ENCODE peak calls at places on chromosome 13, in five cellular contexts. One of them, this sample, is unnamed.

GRCh38 chr13:23510979-23511735 is 59.1 kb upstream of the TNFRSF19 start:
- DNase-seq in B cell: peak; percentile 34
- DNase-seq in AG04450: no peak
- DNase-seq in iris pigment epithelial cell: peak; percentile 58
- DNase-seq in stimulated activated CD4-positive, alpha-beta T cell treated with anti-CD3 and anti-CD28 coated beads, Interleukin-15, amount 100 ng/mL, for 1 hour: no peak
- DNase-seq in this sample: no peak

GRCh38 chr13:49436890-49437289 is 7.0 kb downstream of the CAB39L start:
- DNase-seq in AG04450: no peak
- DNase-seq in iris pigment epithelial cell: peak; percentile 54
- DNase-seq in stimulated activated CD4-positive, alpha-beta T cell treated with anti-CD3 and anti-CD28 coated beads, Interleukin-15, amount 100 ng/mL, for 1 hour: no peak
- DNase-seq in B cell: no peak
- DNase-seq in this sample: no peak

GRCh38 chr13:42478531-42479156 is 95.3 kb upstream of the TNFSF11 start:
- DNase-seq in iris pigment epithelial cell: peak; percentile 71
- DNase-seq in B cell: peak; percentile 5
- DNase-seq in stimulated activated CD4-positive, alpha-beta T cell treated with anti-CD3 and anti-CD28 coated beads, Interleukin-15, amount 100 ng/mL, for 1 hour: no peak
- DNase-seq in AG04450: no peak
- DNase-seq in this sample: no peak

GRCh38 chr13:24625324-24625723 is 54.9 kb upstream of the ATP12A start:
- DNase-seq in AG04450: no peak
- DNase-seq in B cell: no peak
- DNase-seq in iris pigment epithelial cell: peak; percentile 17
- DNase-seq in stimulated activated CD4-positive, alpha-beta T cell treated with anti-CD3 and anti-CD28 coated beads, Interleukin-15, amount 100 ng/mL, for 1 hour: no peak
- DNase-seq in this sample: no peak

GRCh38 chr13:35768126-35768525 is 291.6 kb upstream of the MAB21L1 start:
- DNase-seq in AG04450: no peak
- DNase-seq in iris pigment epithelial cell: no peak
- DNase-seq in stimulated activated CD4-positive, alpha-beta T cell treated with anti-CD3 and anti-CD28 coated beads, Interleukin-15, amount 100 ng/mL, for 1 hour: no peak
- DNase-seq in B cell: no peak
- DNase-seq in this sample: no peak

GRCh38 chr13:33869005-33869404 is 51.1 kb downstream of the RFC3 start:
- DNase-seq in AG04450: no peak
- DNase-seq in B cell: no peak
- DNase-seq in iris pigment epithelial cell: peak; percentile 12
- DNase-seq in stimulated activated CD4-positive, alpha-beta T cell treated with anti-CD3 and anti-CD28 coated beads, Interleukin-15, amount 100 ng/mL, for 1 hour: no peak
- DNase-seq in this sample: no peak

GRCh38 chr13:113064534-113065405 is 40.8 kb upstream of the F7 start:
- DNase-seq in stimulated activated CD4-positive, alpha-beta T cell treated with anti-CD3 and anti-CD28 coated beads, Interleukin-15, amount 100 ng/mL, for 1 hour: no peak
- DNase-seq in AG04450: no peak
- DNase-seq in iris pigment epithelial cell: peak; percentile 46
- DNase-seq in B cell: no peak
- DNase-seq in this sample: no peak

GRCh38 chr13:110600261-110600819 is 15.0 kb upstream of the NAXD start:
- DNase-seq in stimulated activated CD4-positive, alpha-beta T cell treated with anti-CD3 and anti-CD28 coated beads, Interleukin-15, amount 100 ng/mL, for 1 hour: no peak
- DNase-seq in iris pigment epithelial cell: no peak
- DNase-seq in B cell: no peak
- DNase-seq in AG04450: no peak
- DNase-seq in this sample: no peak

GRCh38 chr13:52159159-52159982 is at the start of gene NEK3:
- DNase-seq in AG04450: peak; percentile 10
- DNase-seq in B cell: peak; percentile 64
- DNase-seq in iris pigment epithelial cell: peak; percentile 68
- DNase-seq in stimulated activated CD4-positive, alpha-beta T cell treated with anti-CD3 and anti-CD28 coated beads, Interleukin-15, amount 100 ng/mL, for 1 hour: peak; percentile 46
- DNase-seq in this sample: peak; percentile 30

GRCh38 chr13:97568850-97569249 is 134.9 kb downstream of the RAP2A start:
- DNase-seq in stimulated activated CD4-positive, alpha-beta T cell treated with anti-CD3 and anti-CD28 coated beads, Interleukin-15, amount 100 ng/mL, for 1 hour: no peak
- DNase-seq in AG04450: no peak
- DNase-seq in iris pigment epithelial cell: no peak
- DNase-seq in B cell: no peak
- DNase-seq in this sample: peak; percentile 21

GRCh38 chr13:65921933-65922332 is 1308.2 kb downstream of the PCDH9 start:
- DNase-seq in B cell: no peak
- DNase-seq in stimulated activated CD4-positive, alpha-beta T cell treated with anti-CD3 and anti-CD28 coated beads, Interleukin-15, amount 100 ng/mL, for 1 hour: no peak
- DNase-seq in AG04450: no peak
- DNase-seq in iris pigment epithelial cell: peak; percentile 49
- DNase-seq in this sample: no peak

GRCh38 chr13:73235385-73235784 is 176.6 kb downstream of the KLF5 start:
- DNase-seq in iris pigment epithelial cell: no peak
- DNase-seq in stimulated activated CD4-positive, alpha-beta T cell treated with anti-CD3 and anti-CD28 coated beads, Interleukin-15, amount 100 ng/mL, for 1 hour: no peak
- DNase-seq in B cell: no peak
- DNase-seq in AG04450: no peak
- DNase-seq in this sample: peak; percentile 84

GRCh38 chr13:61146158-61146557 is 269.5 kb downstream of the PCDH20 start:
- DNase-seq in AG04450: no peak
- DNase-seq in stimulated activated CD4-positive, alpha-beta T cell treated with anti-CD3 and anti-CD28 coated beads, Interleukin-15, amount 100 ng/mL, for 1 hour: no peak
- DNase-seq in iris pigment epithelial cell: no peak
- DNase-seq in B cell: no peak
- DNase-seq in this sample: no peak

GRCh38 chr13:42706286-42706685 is 75.1 kb upstream of the FAM216B start:
- DNase-seq in AG04450: no peak
- DNase-seq in iris pigment epithelial cell: no peak
- DNase-seq in B cell: no peak
- DNase-seq in stimulated activated CD4-positive, alpha-beta T cell treated with anti-CD3 and anti-CD28 coated beads, Interleukin-15, amount 100 ng/mL, for 1 hour: no peak
- DNase-seq in this sample: no peak

GRCh38 chr13:45595968-45596367 is 19.6 kb downstream of the ERICH6B start:
- DNase-seq in B cell: no peak
- DNase-seq in stimulated activated CD4-positive, alpha-beta T cell treated with anti-CD3 and anti-CD28 coated beads, Interleukin-15, amount 100 ng/mL, for 1 hour: no peak
- DNase-seq in AG04450: no peak
- DNase-seq in iris pigment epithelial cell: peak; percentile 14
- DNase-seq in this sample: no peak

GRCh38 chr13:65336106-65336603 is 1894.0 kb downstream of the PCDH9 start:
- DNase-seq in B cell: no peak
- DNase-seq in AG04450: no peak
- DNase-seq in iris pigment epithelial cell: no peak
- DNase-seq in stimulated activated CD4-positive, alpha-beta T cell treated with anti-CD3 and anti-CD28 coated beads, Interleukin-15, amount 100 ng/mL, for 1 hour: no peak
- DNase-seq in this sample: no peak

GRCh38 chr13:20465218-20465879 is 60.3 kb downstream of the CRYL1 start:
- DNase-seq in B cell: no peak
- DNase-seq in AG04450: no peak
- DNase-seq in stimulated activated CD4-positive, alpha-beta T cell treated with anti-CD3 and anti-CD28 coated beads, Interleukin-15, amount 100 ng/mL, for 1 hour: no peak
- DNase-seq in iris pigment epithelial cell: no peak
- DNase-seq in this sample: no peak

GRCh38 chr13:46202188-46202795 is 9.4 kb upstream of the LRRC63 start:
- DNase-seq in AG04450: no peak
- DNase-seq in iris pigment epithelial cell: no peak
- DNase-seq in B cell: no peak
- DNase-seq in stimulated activated CD4-positive, alpha-beta T cell treated with anti-CD3 and anti-CD28 coated beads, Interleukin-15, amount 100 ng/mL, for 1 hour: no peak
- DNase-seq in this sample: no peak

GRCh38 chr13:96796234-96796633 is 198.0 kb downstream of the OXGR1 start:
- DNase-seq in B cell: no peak
- DNase-seq in AG04450: no peak
- DNase-seq in iris pigment epithelial cell: peak; percentile 37
- DNase-seq in stimulated activated CD4-positive, alpha-beta T cell treated with anti-CD3 and anti-CD28 coated beads, Interleukin-15, amount 100 ng/mL, for 1 hour: no peak
- DNase-seq in this sample: no peak

GRCh38 chr13:25752957-25753540 is 298.8 kb downstream of the SHISA2 start:
- DNase-seq in stimulated activated CD4-positive, alpha-beta T cell treated with anti-CD3 and anti-CD28 coated beads, Interleukin-15, amount 100 ng/mL, for 1 hour: no peak
- DNase-seq in B cell: no peak
- DNase-seq in iris pigment epithelial cell: peak; percentile 72
- DNase-seq in AG04450: peak; percentile 18
- DNase-seq in this sample: no peak

GRCh38 chr13:104408733-104409132 is 1342.5 kb upstream of the SLC10A2 start:
- DNase-seq in B cell: no peak
- DNase-seq in stimulated activated CD4-positive, alpha-beta T cell treated with anti-CD3 and anti-CD28 coated beads, Interleukin-15, amount 100 ng/mL, for 1 hour: no peak
- DNase-seq in AG04450: no peak
- DNase-seq in iris pigment epithelial cell: peak; percentile 51
- DNase-seq in this sample: no peak

GRCh38 chr13:97196340-97196739 is 25.8 kb upstream of the MBNL2 start:
- DNase-seq in iris pigment epithelial cell: no peak
- DNase-seq in B cell: no peak
- DNase-seq in stimulated activated CD4-positive, alpha-beta T cell treated with anti-CD3 and anti-CD28 coated beads, Interleukin-15, amount 100 ng/mL, for 1 hour: no peak
- DNase-seq in AG04450: no peak
- DNase-seq in this sample: no peak

This sample was measured in breast epithelium.